ENCODE peak calls at places on chromosomes 6 and 20, in five cellular contexts. H, Y, N, C and L are unnamed samples.

GRCh38 chr6:167917755-167918154 is 79.7 kb upstream of the KIF25 start:
- ATAC-seq in H (no peak), N (no peak), Y (no peak), C (no peak), L (peak; percentile 57)

GRCh38 chr20:57326667-57327455 is 2.7 kb upstream of the SPO11 start:
- ATAC-seq in C (no peak), N (no peak), Y (no peak), H (no peak), L (no peak)

GRCh38 chr20:20441259-20441658 is 73.4 kb downstream of the INSM1 start:
- ATAC-seq in N (no peak), C (no peak), H (no peak), Y (peak; percentile 50), L (no peak)

GRCh38 chr6:98998103-98998502 is 50.4 kb upstream of the FBXL4 start:
- ATAC-seq in Y (no peak), C (no peak), H (no peak), N (no peak), L (no peak)

GRCh38 chr20:37042986-37043972 is 52.5 kb downstream of the RBL1 start:
- ATAC-seq in H (peak; percentile 83), Y (no peak), N (peak; percentile 86), C (peak; percentile 82), L (peak; percentile 89)

GRCh38 chr6:153872946-153873345 is 166.1 kb upstream of the OPRM1 start:
- ATAC-seq in C (peak; percentile 58), H (no peak), N (no peak), Y (no peak), L (peak; percentile 12)

GRCh38 chr6:163529605-163530004 is 115.1 kb downstream of the QKI start:
- ATAC-seq in N (no peak), Y (peak; percentile 51), C (no peak), H (no peak), L (peak; percentile 16)

GRCh38 chr6:117616971-117617765 is 14.9 kb upstream of the GOPC start:
- ATAC-seq in Y (no peak), C (peak; percentile 39), H (no peak), N (no peak), L (peak; percentile 48)

GRCh38 chr6:42043787-42044475 is 6.4 kb upstream of the TAF8 start:
- ATAC-seq in N (peak; percentile 54), H (peak; percentile 48), Y (peak; percentile 66), C (peak; percentile 42), L (peak; percentile 43)